ENCODE peak calls at places on chromosomes 16 and 17, in nine cellular contexts. E is NCI-H1417, W is HTR-8/SVneo, O is stomach, T is dorsolateral prefrontal cortex, S is aorta, Z is left colon, M is sciatic nerve, A is Daoy. D is an unnamed sample.

GRCh38 chr16:3938843-3939624 is 58.5 kb upstream of the CREBBP start:
- DNase-seq in E (peak), W (peak), O (peak), T (peak), S (peak), Z (peak), M (peak), A (peak), D (peak)

GRCh38 chr17:951388-952132 is 28.0 kb downstream of the NXN start:
- DNase-seq in E (no peak), W (peak), O (no peak), T (no peak), S (peak), Z (no peak), M (no peak), A (peak), D (peak)

GRCh38 chr16:49795513-49795912 is 60.4 kb downstream of the ZNF423 start:
- DNase-seq in E (no peak), W (no peak), O (no peak), T (no peak), S (no peak), Z (no peak), M (no peak), A (no peak), D (no peak)

GRCh38 chr16:10100829-10101228 is 81.4 kb downstream of the GRIN2A start:
- DNase-seq in E (no peak), W (no peak), O (no peak), T (no peak), S (no peak), Z (no peak), M (no peak), A (no peak), D (no peak)

GRCh38 chr17:6162892-6163291 is 92.7 kb downstream of the WSCD1 start:
- DNase-seq in E (no peak), W (no peak), O (no peak), T (no peak), S (no peak), Z (no peak), M (no peak), A (peak), D (peak)

GRCh38 chr16:25988089-25988488 is 296.3 kb downstream of the HS3ST4 start:
- DNase-seq in E (no peak), W (no peak), O (no peak), T (no peak), S (no peak), Z (no peak), M (no peak), A (no peak), D (no peak)

GRCh38 chr17:50459081-50459676 is 9.5 kb downstream of the CHAD start:
- DNase-seq in E (no peak), W (no peak), O (no peak), T (no peak), S (no peak), Z (peak), M (no peak), A (peak), D (no peak)

GRCh38 chr17:19753661-19754463 is 5.8 kb upstream of the ALDH3A1 start:
- DNase-seq in E (no peak), W (no peak), O (peak), T (peak), S (peak), Z (peak), M (peak), A (peak), D (no peak)

GRCh38 chr17:50037321-50038107 is 18.4 kb upstream of the ITGA3 start:
- DNase-seq in E (no peak), W (no peak), O (peak), T (peak), S (peak), Z (peak), M (no peak), A (peak), D (no peak)

GRCh38 chr16:2489581-2489980 is 14.7 kb downstream of the TBC1D24 start:
- DNase-seq in E (no peak), W (no peak), O (no peak), T (no peak), S (no peak), Z (no peak), M (no peak), A (no peak), D (no peak)

GRCh38 chr17:10215286-10215685 is 16.9 kb upstream of the GAS7 start:
- DNase-seq in E (no peak), W (no peak), O (no peak), T (no peak), S (peak), Z (no peak), M (no peak), A (no peak), D (no peak)

GRCh38 chr17:6752068-6752909 is 3.6 kb upstream of the XAF1 start:
- DNase-seq in E (no peak), W (peak), O (no peak), T (no peak), S (no peak), Z (no peak), M (no peak), A (peak), D (no peak)

GRCh38 chr17:44556114-44556853 is 1.0 kb upstream of the FZD2 start:
- DNase-seq in E (peak), W (peak), O (peak), T (no peak), S (no peak), Z (peak), M (peak), A (peak), D (peak)

GRCh38 chr17:42844271-42844670 is at the start of gene AOC2:
- DNase-seq in E (no peak), W (no peak), O (no peak), T (no peak), S (no peak), Z (no peak), M (no peak), A (no peak), D (no peak)

GRCh38 chr17:8705427-8705826 is 39.2 kb downstream of the CCDC42 start:
- DNase-seq in E (no peak), W (no peak), O (no peak), T (no peak), S (peak), Z (no peak), M (peak), A (no peak), D (no peak)

GRCh38 chr17:4742629-4743028 is 2.9 kb upstream of the CXCL16 start:
- DNase-seq in E (no peak), W (no peak), O (no peak), T (no peak), S (no peak), Z (no peak), M (no peak), A (no peak), D (no peak)

GRCh38 chr17:75047398-75048098 is 523 bp downstream of the KCTD2 start:
- DNase-seq in E (no peak), W (no peak), O (no peak), T (no peak), S (no peak), Z (peak), M (peak), A (peak), D (peak)